ENCODE peak calls at places on chromosome 15, in five cellular contexts. U is NAMALWA; W is activated CD4-positive, alpha-beta memory T cell treated with anti-CD3 and anti-CD28 coated beads, Interleukin-2, amount 10 ng/mL, durations not matched to agents 7 days and 5 days; N is A549; R is HFF-Myc. Y is an unnamed sample.

GRCh38 chr15:98611808-98612207 is 36.5 kb upstream of the IGF1R start:
- DNase-seq in N (no peak), W (no peak), U (no peak), R (no peak), Y (no peak)

GRCh38 chr15:62138124-62138523 is 27.0 kb downstream of the C2CD4B start:
- DNase-seq in W (no peak), R (peak; percentile 27), U (no peak), N (peak; percentile 13), Y (no peak)

GRCh38 chr15:95604634-95605036 is 725.9 kb upstream of the NR2F2 start:
- DNase-seq in W (no peak), U (no peak), R (peak; percentile 61), N (peak; percentile 22), Y (no peak)

GRCh38 chr15:41161736-41162135 is 45.7 kb upstream of the INO80 start:
- DNase-seq in N (no peak), U (no peak), W (no peak), R (no peak), Y (no peak)

GRCh38 chr15:85558747-85559327 is 178.4 kb downstream of the AKAP13 start:
- DNase-seq in U (no peak), W (no peak), R (no peak), N (no peak), Y (no peak)

GRCh38 chr15:101112336-101113113 is 139.3 kb downstream of the CHSY1 start:
- DNase-seq in W (no peak), N (no peak), R (no peak), U (no peak), Y (no peak)

GRCh38 chr15:34284937-34285336 is 52.6 kb downstream of the SLC12A6 start:
- DNase-seq in R (no peak), N (no peak), U (no peak), W (no peak), Y (no peak)

GRCh38 chr15:26352909-26353308 is 420.0 kb downstream of the GABRB3 start:
- DNase-seq in N (no peak), U (no peak), R (no peak), W (no peak), Y (no peak)

GRCh38 chr15:64874131-64874530 is 32.4 kb downstream of the PLEKHO2 start:
- DNase-seq in W (no peak), N (no peak), U (no peak), R (no peak), Y (no peak)

GRCh38 chr15:64883097-64883581 is 28.6 kb upstream of the ANKDD1A start:
- DNase-seq in N (no peak), U (no peak), W (peak; percentile 53), R (no peak), Y (no peak)

GRCh38 chr15:36826948-36827347 is 247.5 kb downstream of the CDIN1 start:
- DNase-seq in R (no peak), U (no peak), W (no peak), N (no peak), Y (no peak)

Y was measured in DND-41.